ENCODE peak calls at places on chromosomes 11 and 22, in seven cellular contexts. O, R, I, M, G, W and B are unnamed samples.

GRCh38 chr22:46057762-46058420 is 80.9 kb upstream of the WNT7B start:
- DNase-seq in O (peak; percentile 86), G (peak; percentile 83), W (no peak), M (peak; percentile 57), R (peak; percentile 84), I (no peak), B (peak; percentile 89)

GRCh38 chr11:118918128-118918685 is 7.5 kb downstream of the BCL9L start:
- DNase-seq in W (no peak), G (peak; percentile 88), M (peak; percentile 78), O (peak; percentile 65), R (peak; percentile 72), I (no peak), B (no peak)

GRCh38 chr11:93005239-93005638 is 35.8 kb downstream of the MTNR1B start:
- DNase-seq in O (no peak), R (no peak), M (no peak), W (peak; percentile 68), I (no peak), G (peak; percentile 12), B (no peak)

GRCh38 chr22:31973739-31974138 is 29.4 kb downstream of the YWHAH start:
- DNase-seq in I (no peak), O (no peak), W (no peak), M (no peak), R (no peak), G (no peak), B (no peak)

GRCh38 chr11:69217276-69218105 is 61.8 kb downstream of the SMIM38 start:
- DNase-seq in O (no peak), I (no peak), W (no peak), M (peak; percentile 67), G (no peak), R (peak; percentile 80), B (no peak)

GRCh38 chr22:36823177-36823839 is 6.5 kb upstream of the PVALB start:
- DNase-seq in W (no peak), M (no peak), I (no peak), O (no peak), R (no peak), G (no peak), B (no peak)

GRCh38 chr11:62710001-62710345 is 2.5 kb downstream of the GNG3 start:
- DNase-seq in M (peak; percentile 45), I (no peak), O (no peak), G (peak; percentile 39), R (no peak), W (no peak), B (no peak)

GRCh38 chr22:26590525-26590858 is 560 bp upstream of the TPST2 start:
- DNase-seq in R (no peak), O (no peak), M (no peak), I (no peak), G (peak; percentile 51), W (no peak), B (no peak)

GRCh38 chr11:117513666-117514065 is 186.0 kb downstream of the CEP164 start:
- DNase-seq in I (no peak), W (no peak), G (no peak), O (no peak), M (no peak), R (no peak), B (no peak)

GRCh38 chr11:13338437-13339069 is 61.0 kb downstream of the BMAL1 start:
- DNase-seq in M (no peak), G (peak; percentile 60), O (peak; percentile 36), R (no peak), I (no peak), W (no peak), B (no peak)

GRCh38 chr11:116330439-116331185 is 442.2 kb downstream of the BUD13 start:
- DNase-seq in W (no peak), O (no peak), G (no peak), R (no peak), M (no peak), I (no peak), B (no peak)

GRCh38 chr11:24383137-24383536 is 113.7 kb upstream of the LUZP2 start:
- DNase-seq in I (no peak), W (no peak), M (no peak), R (no peak), G (no peak), O (no peak), B (no peak)

GRCh38 chr11:84173078-84173477 is 886.9 kb upstream of the CCDC90B start:
- DNase-seq in G (no peak), R (no peak), M (no peak), W (no peak), I (no peak), O (no peak), B (no peak)

GRCh38 chr11:109040303-109040702 is 375.4 kb downstream of the DDX10 start:
- DNase-seq in G (no peak), I (no peak), O (no peak), M (no peak), R (no peak), W (no peak), B (no peak)

GRCh38 chr22:30420401-30421178 is 5.0 kb upstream of the MTFP1 start:
- DNase-seq in W (no peak), G (peak; percentile 86), M (no peak), R (no peak), I (no peak), O (no peak), B (no peak)

GRCh38 chr11:117195208-117195607 is 4.0 kb upstream of the TAGLN start:
- DNase-seq in M (no peak), G (no peak), I (no peak), W (no peak), R (no peak), O (no peak), B (no peak)

GRCh38 chr11:116166788-116167465 is 605.9 kb downstream of the BUD13 start:
- DNase-seq in M (no peak), O (no peak), I (no peak), W (no peak), G (peak; percentile 0), R (no peak), B (no peak)

GRCh38 chr22:22721681-22722309 is 77.4 kb downstream of the GGTLC2 start:
- DNase-seq in W (no peak), I (peak; percentile 27), R (no peak), O (no peak), G (peak; percentile 44), M (no peak), B (no peak)

GRCh38 chr22:32830473-32830872 is 29.0 kb downstream of the TIMP3 start:
- DNase-seq in W (no peak), R (no peak), I (no peak), G (no peak), O (no peak), M (no peak), B (no peak)

GRCh38 chr22:30876925-30877553 is 91.5 kb downstream of the MORC2 start:
- DNase-seq in W (no peak), O (peak; percentile 57), I (no peak), G (peak; percentile 21), R (no peak), M (no peak), B (no peak)

GRCh38 chr11:118015385-118015841 is 29.2 kb downstream of the IL10RA start:
- DNase-seq in O (no peak), R (no peak), I (no peak), M (no peak), W (no peak), G (no peak), B (no peak)

GRCh38 chr11:60241786-60242185 is 1.2 kb downstream of the MS4A4E start:
- DNase-seq in I (no peak), O (no peak), M (no peak), R (no peak), W (no peak), G (no peak), B (no peak)

GRCh38 chr22:28052818-28053217 is 133.8 kb upstream of the PITPNB start:
- DNase-seq in M (no peak), R (no peak), I (no peak), G (no peak), W (no peak), O (no peak), B (no peak)

GRCh38 chr11:121550247-121551132 is 97.7 kb upstream of the SORL1-AS1 start:
- DNase-seq in I (no peak), O (no peak), W (no peak), R (no peak), G (no peak), M (no peak), B (no peak)
- H3K36me3 ChIP-seq in I (peaks cover 57% of the 10 kb centered on the region), O (no peaks in the 10 kb centered on the region), W (peaks cover 9% of the 10 kb centered on the region), R (no peaks in the 10 kb centered on the region), G (no peaks in the 10 kb centered on the region), M (peaks cover 33% of the 10 kb centered on the region), B (peaks cover 100% of the 10 kb centered on the region)

GRCh38 chr22:19360300-19360792 is 68.8 kb upstream of the CLTCL1 start:
- DNase-seq in W (no peak), M (no peak), R (no peak), I (no peak), O (no peak), G (no peak), B (no peak)

GRCh38 chr22:19359554-19360299 is 68.2 kb upstream of the CLTCL1 start:
- DNase-seq in W (no peak), I (no peak), O (no peak), R (no peak), G (no peak), M (no peak), B (no peak)

GRCh38 chr22:19358703-19359553 is 67.4 kb upstream of the CLTCL1 start:
- DNase-seq in I (no peak), M (no peak), R (no peak), O (no peak), W (no peak), G (no peak), B (no peak)

GRCh38 chr22:19360862-19361261 is 69.3 kb upstream of the CLTCL1 start:
- DNase-seq in M (no peak), I (no peak), W (no peak), O (no peak), R (no peak), G (no peak), B (no peak)

GRCh38 chr22:19361501-19362103 is 69.9 kb downstream of the HIRA start:
- DNase-seq in I (no peak), M (no peak), W (no peak), R (no peak), O (no peak), G (no peak), B (peak; percentile 83)
- H3K36me3 ChIP-seq in I (peaks cover 65% of the 10 kb centered on the region), M (peaks cover 94% of the 10 kb centered on the region), W (peaks cover 38% of the 10 kb centered on the region), R (peaks cover 4% of the 10 kb centered on the region), O (peaks cover 46% of the 10 kb centered on the region), G (peaks cover 84% of the 10 kb centered on the region), B (peaks cover 85% of the 10 kb centered on the region)

DNA sequence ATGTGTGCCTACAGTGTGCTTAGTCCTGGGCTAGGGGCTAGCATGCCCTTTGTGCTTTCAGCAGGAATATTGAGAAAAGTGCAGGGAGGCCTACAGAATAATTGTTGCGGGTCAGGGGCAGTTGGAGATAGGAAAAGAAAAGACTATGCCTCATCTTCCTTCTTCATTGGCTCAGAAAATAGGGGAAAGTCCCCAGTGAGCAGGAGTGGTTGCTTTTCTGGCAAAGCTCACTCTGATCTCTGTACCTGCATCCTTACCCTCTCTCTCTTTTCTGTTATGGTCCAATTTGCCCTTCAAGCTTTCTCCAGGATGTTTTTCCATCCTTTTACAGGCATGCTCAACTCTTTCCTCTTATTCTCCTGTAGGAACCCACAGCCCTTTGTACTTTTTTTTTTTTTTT is 29.5 kb upstream of the RRM1 start:
- DNase-seq in M (no peak), I (no peak), O (no peak), G (no peak), W (no peak), R (no peak), B (no peak)
- H3K36me3 ChIP-seq in M (peaks cover 16% of the 10 kb centered on the region), I (peaks cover 17% of the 10 kb centered on the region), O (no peaks in the 10 kb centered on the region), G (peaks cover 34% of the 10 kb centered on the region), W (peaks cover 3% of the 10 kb centered on the region), R (no peaks in the 10 kb centered on the region), B (peaks cover 16% of the 10 kb centered on the region)

DNA sequence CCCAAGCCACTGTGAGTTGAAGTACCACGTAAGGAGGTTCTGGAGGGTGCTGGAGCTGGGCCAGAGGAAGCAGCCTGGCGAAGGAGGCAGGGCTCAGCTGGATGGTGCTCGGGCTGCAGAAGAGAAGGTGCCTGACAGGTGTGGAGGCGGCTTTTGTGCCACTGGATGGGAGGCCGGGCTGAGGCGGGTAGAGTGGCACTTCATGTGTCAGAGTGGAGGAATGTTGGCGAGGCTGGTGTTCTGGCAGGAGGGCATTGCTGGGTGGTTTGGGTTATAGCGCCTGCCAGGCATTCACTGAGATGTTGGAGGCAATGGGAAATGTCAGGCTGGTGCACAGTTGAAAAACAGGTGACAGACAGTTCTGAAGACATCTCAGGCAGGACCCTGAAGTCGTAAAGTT is 24.2 kb downstream of the UBE2L3 start:
- DNase-seq in M (no peak), O (no peak), W (no peak), G (no peak), R (no peak), I (no peak), B (no peak)
- H3K36me3 ChIP-seq in M (peaks cover 48% of the 10 kb centered on the region), O (peaks cover 46% of the 10 kb centered on the region), W (peaks cover 30% of the 10 kb centered on the region), G (peaks cover 38% of the 10 kb centered on the region), R (peaks cover 12% of the 10 kb centered on the region), I (peaks cover 37% of the 10 kb centered on the region), B (peaks cover 70% of the 10 kb centered on the region)